ENCODE peak calls at places on chromosomes 16 and 17, in eight cellular contexts. C is heart right ventricle, X is HepG2, D is tibial artery, R is HFFc6, V is AG04450, H is HCT116, A is lower lobe of right lung. K is an unnamed sample.

GRCh38 chr16:371729-372521 is 1.6 kb upstream of the MRPL28 start:
- DNase-seq in R (no peak), A (no peak), X (no peak), V (no peak), D (no peak), H (no peak), C (no peak), K (no peak)

GRCh38 chr17:2406903-2407790 is 6.3 kb upstream of the MNT start:
- DNase-seq in D (peak; percentile 95), A (peak; percentile 49), H (peak; percentile 90), C (peak; percentile 51), V (no peak), X (no peak), R (peak; percentile 97), K (no peak)

GRCh38 chr17:72305472-72305871 is 184.7 kb downstream of the SOX9 start:
- DNase-seq in H (no peak), V (no peak), C (no peak), X (no peak), R (no peak), A (no peak), D (no peak), K (no peak)

GRCh38 chr17:60743812-60744211 is 66.2 kb downstream of the BCAS3 start:
- DNase-seq in X (no peak), R (peak; percentile 15), H (peak; percentile 28), D (no peak), V (peak; percentile 10), A (no peak), C (no peak), K (no peak)

GRCh38 chr17:330993-331701 is 21.5 kb downstream of the RPH3AL start:
- DNase-seq in X (no peak), D (peak; percentile 72), A (no peak), V (no peak), H (no peak), R (no peak), C (peak; percentile 73), K (no peak)

GRCh38 chr17:59366040-59366757 is 34.7 kb downstream of the YPEL2 start:
- DNase-seq in V (no peak), H (no peak), X (peak; percentile 74), A (no peak), D (peak; percentile 64), C (no peak), R (no peak), K (no peak)

GRCh38 chr17:79410681-79411080 is 200.2 kb downstream of the RBFOX3 start:
- DNase-seq in C (no peak), V (no peak), R (no peak), D (no peak), X (no peak), A (no peak), H (no peak), K (no peak)

GRCh38 chr17:307741-308507 is 44.7 kb downstream of the RPH3AL start:
- DNase-seq in V (no peak), R (no peak), D (no peak), C (no peak), A (peak; percentile 18), X (no peak), H (no peak), K (no peak)

GRCh38 chr16:35146723-35147458 is 1687.5 kb downstream of the TP53TG3F start:
- DNase-seq in V (no peak), X (no peak), A (peak; percentile 22), C (no peak), H (no peak), R (no peak), D (no peak), K (no peak)

GRCh38 chr17:10737168-10737622 is 7.4 kb upstream of the TMEM220 start:
- DNase-seq in D (no peak), A (peak; percentile 77), X (peak; percentile 81), C (peak; percentile 33), H (peak; percentile 39), R (peak; percentile 44), V (peak; percentile 24), K (no peak)

GRCh38 chr16:80387308-80387921 is 153.4 kb upstream of the DYNLRB2 start:
- DNase-seq in H (no peak), D (no peak), R (no peak), X (no peak), C (no peak), A (no peak), V (no peak), K (no peak)

GRCh38 chr17:78383725-78384471 is 5.4 kb downstream of the PGS1 start:
- DNase-seq in D (peak; percentile 90), X (no peak), H (no peak), V (peak; percentile 97), A (peak; percentile 90), C (peak; percentile 71), R (peak; percentile 97), K (no peak)

GRCh38 chr16:27720731-27721547 is 171.0 kb downstream of the KATNIP start:
- DNase-seq in X (no peak), H (no peak), A (no peak), C (peak; percentile 31), R (no peak), V (no peak), D (no peak), K (no peak)

GRCh38 chr16:87729266-87729954 is 36.4 kb downstream of the KLHDC4 start:
- DNase-seq in X (no peak), H (no peak), R (no peak), A (no peak), V (no peak), C (no peak), D (no peak), K (no peak)

GRCh38 chr17:81976332-81977210 is 858 bp upstream of the ASPSCR1 start:
- DNase-seq in X (no peak), C (no peak), D (no peak), H (no peak), V (no peak), A (peak; percentile 76), R (no peak), K (no peak)

GRCh38 chr16:74922150-74923138 is 62.5 kb downstream of the WDR59 start:
- DNase-seq in V (no peak), R (no peak), X (peak; percentile 63), H (no peak), C (no peak), A (no peak), D (no peak), K (no peak)

GRCh38 chr16:8751481-8752311 is 45.7 kb downstream of the TMEM186 start:
- DNase-seq in A (no peak), D (no peak), R (peak; percentile 25), X (peak; percentile 76), H (peak; percentile 12), V (peak; percentile 51), C (no peak), K (no peak)

GRCh38 chr16:86491643-86492030 is 18.7 kb upstream of the FOXF1 start:
- DNase-seq in D (no peak), C (no peak), X (no peak), H (no peak), R (no peak), A (no peak), V (no peak), K (no peak)

GRCh38 chr16:23318639-23319038 is 16.5 kb downstream of the SCNN1B start:
- DNase-seq in A (peak; percentile 74), V (no peak), R (no peak), X (no peak), H (no peak), D (peak; percentile 21), C (no peak), K (no peak)

GRCh38 chr16:67864594-67864993 is 8.3 kb upstream of the EDC4 start:
- DNase-seq in H (no peak), V (no peak), D (no peak), X (no peak), A (no peak), R (no peak), C (no peak), K (no peak)

GRCh38 chr16:67861877-67862276 is 11.0 kb upstream of the EDC4 start:
- DNase-seq in R (no peak), A (no peak), X (no peak), V (no peak), D (no peak), C (no peak), H (no peak), K (no peak)

GRCh38 chr16:67862623-67863583 is 9.9 kb upstream of the EDC4 start:
- DNase-seq in D (peak; percentile 95), V (no peak), R (peak; percentile 43), C (peak; percentile 76), H (no peak), A (no peak), X (no peak), K (no peak)

GRCh38 chr16:67868290-67868689 is 4.6 kb upstream of the EDC4 start:
- DNase-seq in A (no peak), C (no peak), D (no peak), H (no peak), X (no peak), V (no peak), R (no peak), K (no peak)

DNA sequence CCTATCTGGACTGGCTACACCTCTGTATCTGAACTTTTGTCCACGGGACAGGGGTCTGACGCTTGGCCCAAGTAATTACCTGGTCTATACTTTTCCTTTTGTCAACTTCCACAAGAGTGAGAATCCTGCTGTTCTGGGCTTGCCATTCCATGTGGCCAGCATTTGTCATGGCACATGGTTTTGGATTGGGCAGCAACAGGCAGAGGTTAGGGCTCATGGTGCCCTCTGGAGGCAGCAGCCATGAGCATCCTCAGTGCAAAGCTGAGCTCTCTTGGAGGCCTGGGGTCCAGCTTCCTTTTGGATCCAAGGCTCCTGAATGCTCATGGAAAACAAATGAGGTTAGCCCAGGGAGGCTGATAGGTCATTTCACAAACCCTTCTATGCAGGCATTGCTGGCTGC is 7.5 kb upstream of the EDC4 start:
- DNase-seq in H (no peak), X (peak; percentile 68), A (no peak), D (no peak), R (peak; percentile 47), C (no peak), V (no peak), K (no peak)
- TF ChIP-seq CTCF in H (peak; percentile 59), X (peak; percentile 84), A (peak; percentile 41), D (no peak), R (peak; percentile 69), C (no peak), V (peak; percentile 44), K (no peak)

GRCh38 chr16:21301168-21301894 is 23.2 kb upstream of the CRYM start:
- DNase-seq in C (peak; percentile 61), X (peak; percentile 88), V (no peak), D (peak; percentile 85), H (peak; percentile 82), A (peak; percentile 82), R (peak; percentile 57), K (no peak)
- TF ChIP-seq CTCF in C (no peak), X (peak; percentile 72), V (peak; percentile 19), D (peak; percentile 39), H (peak; percentile 17), A (peak; percentile 39), R (peak; percentile 64), K (no peak)

DNA sequence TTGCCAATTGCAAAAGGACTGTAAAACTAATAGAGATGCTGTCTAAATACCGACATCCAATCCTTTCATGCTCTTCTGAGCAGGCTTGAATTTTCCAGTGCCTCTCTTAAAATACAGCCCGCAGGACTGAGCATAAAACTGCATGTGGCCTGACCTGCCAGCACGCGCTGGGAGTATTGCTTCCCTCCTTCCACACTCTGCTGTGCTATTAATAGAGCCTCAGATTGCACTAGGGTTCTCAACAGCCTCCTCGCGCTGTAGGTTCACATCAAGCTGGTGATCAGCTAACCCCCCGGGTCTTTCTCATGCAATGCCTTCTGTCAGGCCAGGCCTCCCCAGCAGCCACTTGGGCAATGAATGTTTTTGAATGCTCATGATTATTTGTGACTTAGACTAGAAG is 14.2 kb upstream of the MSI2 start:
- DNase-seq in H (no peak), A (no peak), X (no peak), D (no peak), C (peak; percentile 29), R (no peak), V (no peak), K (no peak)
- TF ChIP-seq CTCF in H (no peak), A (no peak), X (no peak), D (no peak), C (no peak), R (no peak), V (no peak), K (no peak)

GRCh38 chr16:6827272-6827671 is 505.4 kb upstream of the RBFOX1 start:
- DNase-seq in C (no peak), A (no peak), D (no peak), H (no peak), X (no peak), V (no peak), R (no peak), K (no peak)
- TF ChIP-seq CTCF in C (no peak), A (no peak), D (no peak), H (no peak), X (no peak), V (no peak), R (no peak), K (no peak)